ENCODE peak calls at places on chromosomes 12 and 14, in seven cellular contexts. G, P, O, N, E, C and V are unnamed samples.

GRCh38 chr12:106760184-106760531 is 14.3 kb upstream of the RIC8B start:
- DNase-seq in G (peak), P (peak), O (no peak), N (peak), E (peak), C (peak), V (peak)

GRCh38 chr12:48907243-48907642 is 18.0 kb downstream of the FKBP11 start:
- DNase-seq in G (no peak), P (no peak), O (no peak), N (no peak), E (no peak), C (no peak), V (no peak)

GRCh38 chr12:91326043-91327027 is 143.7 kb upstream of the DCN start:
- DNase-seq in G (peak), P (peak), O (no peak), N (peak), E (peak), C (peak), V (peak)

GRCh38 chr12:41917181-41917580 is 227.5 kb downstream of the GXYLT1 start:
- DNase-seq in G (no peak), P (no peak), O (no peak), N (no peak), E (no peak), C (no peak), V (no peak)

GRCh38 chr12:522692-523378 is 63.1 kb downstream of the B4GALNT3 start:
- DNase-seq in G (no peak), P (no peak), O (no peak), N (no peak), E (no peak), C (no peak), V (no peak)

GRCh38 chr12:89969098-89969497 is 260.5 kb upstream of the ATP2B1 start:
- DNase-seq in G (no peak), P (no peak), O (no peak), N (no peak), E (no peak), C (no peak), V (no peak)

GRCh38 chr12:4274960-4275868 is 1.7 kb downstream of the CCND2 start:
- DNase-seq in G (no peak), P (peak), O (no peak), N (peak), E (peak), C (no peak), V (peak)

GRCh38 chr14:65817011-65817410 is 404.5 kb downstream of the FUT8 start:
- DNase-seq in G (no peak), P (no peak), O (no peak), N (no peak), E (no peak), C (no peak), V (peak)

GRCh38 chr12:124684971-124685688 is 117.7 kb upstream of the NCOR2 start:
- DNase-seq in G (no peak), P (no peak), O (no peak), N (peak), E (peak), C (peak), V (peak)

GRCh38 chr12:97142737-97143450 is 235.8 kb downstream of the NEDD1 start:
- DNase-seq in G (no peak), P (no peak), O (no peak), N (no peak), E (no peak), C (peak), V (no peak)